ENCODE peak calls at places on chromosome 2, in six cellular contexts. One of them, this sample, is unnamed.

GRCh38 chr2:96267159-96267971 is 1.3 kb downstream of the CIAO1 start:
- DNase-seq in kidney epithelial cell: no peak
- DNase-seq in fibroblast of the aortic adventitia: peak
- DNase-seq in B cell: no peak
- DNase-seq in mammary epithelial cell: peak
- DNase-seq in fibroblast of villous mesenchyme: no peak
- DNase-seq in this sample: peak

GRCh38 chr2:69163556-69163955 is 150.6 kb downstream of the ANTXR1 start:
- DNase-seq in kidney epithelial cell: no peak
- DNase-seq in fibroblast of the aortic adventitia: no peak
- DNase-seq in B cell: no peak
- DNase-seq in mammary epithelial cell: no peak
- DNase-seq in fibroblast of villous mesenchyme: no peak
- DNase-seq in this sample: no peak

GRCh38 chr2:239297142-239298125 is 103.4 kb downstream of the HDAC4 start:
- DNase-seq in kidney epithelial cell: no peak
- DNase-seq in fibroblast of the aortic adventitia: no peak
- DNase-seq in B cell: no peak
- DNase-seq in mammary epithelial cell: no peak
- DNase-seq in fibroblast of villous mesenchyme: no peak
- DNase-seq in this sample: no peak

GRCh38 chr2:159063677-159064076 is 95.2 kb downstream of the TANC1 start:
- DNase-seq in kidney epithelial cell: no peak
- DNase-seq in fibroblast of the aortic adventitia: no peak
- DNase-seq in B cell: no peak
- DNase-seq in mammary epithelial cell: no peak
- DNase-seq in fibroblast of villous mesenchyme: no peak
- DNase-seq in this sample: no peak

GRCh38 chr2:193523662-193524061 is 1328.9 kb upstream of the TMEFF2 start:
- DNase-seq in kidney epithelial cell: no peak
- DNase-seq in fibroblast of the aortic adventitia: no peak
- DNase-seq in B cell: no peak
- DNase-seq in mammary epithelial cell: no peak
- DNase-seq in fibroblast of villous mesenchyme: no peak
- DNase-seq in this sample: no peak

GRCh38 chr2:44044281-44044720 is 48.5 kb upstream of the LRPPRC start:
- DNase-seq in kidney epithelial cell: peak
- DNase-seq in fibroblast of the aortic adventitia: peak
- DNase-seq in B cell: peak
- DNase-seq in mammary epithelial cell: peak
- DNase-seq in fibroblast of villous mesenchyme: peak
- DNase-seq in this sample: peak

GRCh38 chr2:238742066-238742465 is 105.8 kb upstream of the TWIST2 start:
- DNase-seq in kidney epithelial cell: no peak
- DNase-seq in fibroblast of the aortic adventitia: peak
- DNase-seq in B cell: no peak
- DNase-seq in mammary epithelial cell: no peak
- DNase-seq in fibroblast of villous mesenchyme: peak
- DNase-seq in this sample: no peak

GRCh38 chr2:42903821-42904575 is 111.6 kb upstream of the HAAO start:
- DNase-seq in kidney epithelial cell: no peak
- DNase-seq in fibroblast of the aortic adventitia: no peak
- DNase-seq in B cell: no peak
- DNase-seq in mammary epithelial cell: no peak
- DNase-seq in fibroblast of villous mesenchyme: no peak
- DNase-seq in this sample: no peak

GRCh38 chr2:202113571-202114142 is 40.6 kb downstream of the KIAA2012 start:
- DNase-seq in kidney epithelial cell: no peak
- DNase-seq in fibroblast of the aortic adventitia: no peak
- DNase-seq in B cell: no peak
- DNase-seq in mammary epithelial cell: peak
- DNase-seq in fibroblast of villous mesenchyme: peak
- DNase-seq in this sample: no peak

GRCh38 chr2:173652311-173652710 is 297.6 kb downstream of the CDCA7 start:
- DNase-seq in kidney epithelial cell: peak
- DNase-seq in fibroblast of the aortic adventitia: peak
- DNase-seq in B cell: no peak
- DNase-seq in mammary epithelial cell: peak
- DNase-seq in fibroblast of villous mesenchyme: peak
- DNase-seq in this sample: no peak

GRCh38 chr2:61855178-61855523 is 1.3 kb upstream of the FAM161A start:
- DNase-seq in kidney epithelial cell: no peak
- DNase-seq in fibroblast of the aortic adventitia: no peak
- DNase-seq in B cell: no peak
- DNase-seq in mammary epithelial cell: peak
- DNase-seq in fibroblast of villous mesenchyme: peak
- DNase-seq in this sample: peak

GRCh38 chr2:168773719-168774521 is 28.5 kb upstream of the NOSTRIN start:
- DNase-seq in kidney epithelial cell: no peak
- DNase-seq in fibroblast of the aortic adventitia: peak
- DNase-seq in B cell: no peak
- DNase-seq in mammary epithelial cell: peak
- DNase-seq in fibroblast of villous mesenchyme: peak
- DNase-seq in this sample: peak

GRCh38 chr2:69386376-69386775 is 651 bp downstream of the GFPT1 start:
- DNase-seq in kidney epithelial cell: no peak
- DNase-seq in fibroblast of the aortic adventitia: no peak
- DNase-seq in B cell: no peak
- DNase-seq in mammary epithelial cell: no peak
- DNase-seq in fibroblast of villous mesenchyme: peak
- DNase-seq in this sample: no peak

GRCh38 chr2:228180126-228181097 is 1.1 kb downstream of the SPHKAP start:
- DNase-seq in kidney epithelial cell: no peak
- DNase-seq in fibroblast of the aortic adventitia: no peak
- DNase-seq in B cell: no peak
- DNase-seq in mammary epithelial cell: no peak
- DNase-seq in fibroblast of villous mesenchyme: no peak
- DNase-seq in this sample: peak

GRCh38 chr2:229342376-229342775 is 71.3 kb upstream of the PID1 start:
- DNase-seq in kidney epithelial cell: no peak
- DNase-seq in fibroblast of the aortic adventitia: peak
- DNase-seq in B cell: no peak
- DNase-seq in mammary epithelial cell: peak
- DNase-seq in fibroblast of villous mesenchyme: peak
- DNase-seq in this sample: peak

GRCh38 chr2:27689424-27689823 is 25.7 kb downstream of the SLC4A1AP start:
- DNase-seq in kidney epithelial cell: no peak
- DNase-seq in fibroblast of the aortic adventitia: no peak
- DNase-seq in B cell: no peak
- DNase-seq in mammary epithelial cell: peak
- DNase-seq in fibroblast of villous mesenchyme: no peak
- DNase-seq in this sample: no peak

GRCh38 chr2:56231361-56231760 is 47.6 kb downstream of the CCDC85A start:
- DNase-seq in kidney epithelial cell: no peak
- DNase-seq in fibroblast of the aortic adventitia: no peak
- DNase-seq in B cell: no peak
- DNase-seq in mammary epithelial cell: no peak
- DNase-seq in fibroblast of villous mesenchyme: no peak
- DNase-seq in this sample: no peak

GRCh38 chr2:10316860-10317259 is 14.2 kb downstream of the HPCAL1 start:
- DNase-seq in kidney epithelial cell: no peak
- DNase-seq in fibroblast of the aortic adventitia: no peak
- DNase-seq in B cell: no peak
- DNase-seq in mammary epithelial cell: no peak
- DNase-seq in fibroblast of villous mesenchyme: no peak
- DNase-seq in this sample: no peak

GRCh38 chr2:101026253-101026701 is 24.2 kb downstream of the RPL31 start:
- DNase-seq in kidney epithelial cell: no peak
- DNase-seq in fibroblast of the aortic adventitia: no peak
- DNase-seq in B cell: no peak
- DNase-seq in mammary epithelial cell: no peak
- DNase-seq in fibroblast of villous mesenchyme: no peak
- DNase-seq in this sample: no peak

GRCh38 chr2:129575880-129576279 is 403.6 kb upstream of the RAB6C start:
- DNase-seq in kidney epithelial cell: no peak
- DNase-seq in fibroblast of the aortic adventitia: no peak
- DNase-seq in B cell: no peak
- DNase-seq in mammary epithelial cell: no peak
- DNase-seq in fibroblast of villous mesenchyme: no peak
- DNase-seq in this sample: no peak

GRCh38 chr2:41410011-41410410 is 637.8 kb upstream of the PKDCC start:
- DNase-seq in kidney epithelial cell: no peak
- DNase-seq in fibroblast of the aortic adventitia: no peak
- DNase-seq in B cell: no peak
- DNase-seq in mammary epithelial cell: no peak
- DNase-seq in fibroblast of villous mesenchyme: no peak
- DNase-seq in this sample: no peak

GRCh38 chr2:201779996-201780673 is 598 bp downstream of the ALS2 start:
- DNase-seq in kidney epithelial cell: no peak
- DNase-seq in fibroblast of the aortic adventitia: peak
- DNase-seq in B cell: no peak
- DNase-seq in mammary epithelial cell: no peak
- DNase-seq in fibroblast of villous mesenchyme: peak
- DNase-seq in this sample: no peak

GRCh38 chr2:120887844-120888243 is 152.2 kb downstream of the GLI2 start:
- DNase-seq in kidney epithelial cell: no peak
- DNase-seq in fibroblast of the aortic adventitia: no peak
- DNase-seq in B cell: no peak
- DNase-seq in mammary epithelial cell: no peak
- DNase-seq in fibroblast of villous mesenchyme: no peak
- DNase-seq in this sample: no peak

GRCh38 chr2:108533832-108534576 is at the start of gene LIMS1:
- DNase-seq in kidney epithelial cell: peak
- DNase-seq in fibroblast of the aortic adventitia: peak
- DNase-seq in B cell: peak
- DNase-seq in mammary epithelial cell: peak
- DNase-seq in fibroblast of villous mesenchyme: peak
- DNase-seq in this sample: peak

GRCh38 chr2:7015007-7015950 is 98.1 kb downstream of the RNF144A start:
- DNase-seq in kidney epithelial cell: no peak
- DNase-seq in fibroblast of the aortic adventitia: no peak
- DNase-seq in B cell: no peak
- DNase-seq in mammary epithelial cell: no peak
- DNase-seq in fibroblast of villous mesenchyme: no peak
- DNase-seq in this sample: no peak

GRCh38 chr2:59959944-59960343 is 593.5 kb downstream of the BCL11A start:
- DNase-seq in kidney epithelial cell: no peak
- DNase-seq in fibroblast of the aortic adventitia: no peak
- DNase-seq in B cell: no peak
- DNase-seq in mammary epithelial cell: no peak
- DNase-seq in fibroblast of villous mesenchyme: no peak
- DNase-seq in this sample: no peak

GRCh38 chr2:108922141-108922915 is 66.7 kb downstream of the EDAR start:
- DNase-seq in kidney epithelial cell: no peak
- DNase-seq in fibroblast of the aortic adventitia: peak
- DNase-seq in B cell: no peak
- DNase-seq in mammary epithelial cell: peak
- DNase-seq in fibroblast of villous mesenchyme: no peak
- DNase-seq in this sample: no peak

GRCh38 chr2:123916512-123916911 is 108.6 kb upstream of the CNTNAP5 start:
- DNase-seq in kidney epithelial cell: no peak
- DNase-seq in fibroblast of the aortic adventitia: no peak
- DNase-seq in B cell: no peak
- DNase-seq in mammary epithelial cell: no peak
- DNase-seq in fibroblast of villous mesenchyme: peak
- DNase-seq in this sample: no peak

GRCh38 chr2:236840215-236840614 is 245.5 kb upstream of the COPS8 start:
- DNase-seq in kidney epithelial cell: no peak
- DNase-seq in fibroblast of the aortic adventitia: no peak
- DNase-seq in B cell: no peak
- DNase-seq in mammary epithelial cell: peak
- DNase-seq in fibroblast of villous mesenchyme: no peak
- DNase-seq in this sample: no peak

GRCh38 chr2:46434851-46435273 is 44.5 kb upstream of the TMEM247 start:
- DNase-seq in kidney epithelial cell: no peak
- DNase-seq in fibroblast of the aortic adventitia: peak
- DNase-seq in B cell: no peak
- DNase-seq in mammary epithelial cell: peak
- DNase-seq in fibroblast of villous mesenchyme: peak
- DNase-seq in this sample: no peak

GRCh38 chr2:2743164-2743571 is 412.1 kb upstream of the MYT1L start:
- DNase-seq in kidney epithelial cell: peak
- DNase-seq in fibroblast of the aortic adventitia: peak
- DNase-seq in B cell: no peak
- DNase-seq in mammary epithelial cell: peak
- DNase-seq in fibroblast of villous mesenchyme: no peak
- DNase-seq in this sample: no peak

GRCh38 chr2:26784570-26785234 is 1.2 kb upstream of the CENPA start:
- DNase-seq in kidney epithelial cell: no peak
- DNase-seq in fibroblast of the aortic adventitia: no peak
- DNase-seq in B cell: no peak
- DNase-seq in mammary epithelial cell: no peak
- DNase-seq in fibroblast of villous mesenchyme: no peak
- DNase-seq in this sample: no peak

GRCh38 chr2:73177645-73178255 is 24.6 kb upstream of the NOTO start:
- DNase-seq in kidney epithelial cell: no peak
- DNase-seq in fibroblast of the aortic adventitia: no peak
- DNase-seq in B cell: peak
- DNase-seq in mammary epithelial cell: no peak
- DNase-seq in fibroblast of villous mesenchyme: no peak
- DNase-seq in this sample: no peak

DNA sequence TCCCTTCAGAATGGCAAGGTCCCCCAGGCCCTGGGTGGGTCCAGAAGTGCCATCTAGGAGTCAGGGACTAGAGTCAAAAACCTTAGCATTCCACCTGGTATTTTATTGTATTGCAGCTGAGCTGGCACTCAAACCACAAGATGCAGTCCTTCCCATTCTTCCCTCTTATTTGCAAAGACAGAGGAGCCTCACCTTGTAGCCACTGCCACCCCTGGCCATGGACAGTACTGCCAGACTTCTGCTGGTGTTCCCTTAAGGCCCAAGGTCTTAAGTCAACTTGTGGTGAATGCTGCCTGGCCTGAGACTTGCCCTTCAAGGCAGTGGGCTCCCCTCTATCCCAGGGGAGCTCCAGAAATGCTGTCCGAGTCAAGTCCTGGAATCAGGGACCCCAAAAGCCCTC is 6.9 kb downstream of the UGT1A10 start:
- DNase-seq in kidney epithelial cell: no peak
- DNase-seq in fibroblast of the aortic adventitia: peak
- DNase-seq in B cell: no peak
- DNase-seq in mammary epithelial cell: peak
- DNase-seq in fibroblast of villous mesenchyme: peak
- DNase-seq in this sample: no peak
- TF ChIP-seq CTCF in kidney epithelial cell: no peak
- TF ChIP-seq CTCF in fibroblast of the aortic adventitia: peak
- TF ChIP-seq CTCF in B cell: no peak
- TF ChIP-seq CTCF in mammary epithelial cell: peak
- TF ChIP-seq CTCF in fibroblast of villous mesenchyme: peak
- TF ChIP-seq CTCF in this sample: no peak

GRCh38 chr2:158006961-158007664 is 94.6 kb upstream of the UPP2 start:
- DNase-seq in kidney epithelial cell: no peak
- DNase-seq in fibroblast of the aortic adventitia: no peak
- DNase-seq in B cell: no peak
- DNase-seq in mammary epithelial cell: no peak
- DNase-seq in fibroblast of villous mesenchyme: no peak
- DNase-seq in this sample: no peak
- TF ChIP-seq CTCF in kidney epithelial cell: no peak
- TF ChIP-seq CTCF in fibroblast of the aortic adventitia: no peak
- TF ChIP-seq CTCF in B cell: no peak
- TF ChIP-seq CTCF in mammary epithelial cell: no peak
- TF ChIP-seq CTCF in fibroblast of villous mesenchyme: no peak
- TF ChIP-seq CTCF in this sample: no peak

GRCh38 chr2:33681333-33681732 is 82.2 kb upstream of the FAM98A start:
- DNase-seq in kidney epithelial cell: no peak
- DNase-seq in fibroblast of the aortic adventitia: peak
- DNase-seq in B cell: no peak
- DNase-seq in mammary epithelial cell: no peak
- DNase-seq in fibroblast of villous mesenchyme: no peak
- DNase-seq in this sample: no peak
- TF ChIP-seq CTCF in kidney epithelial cell: no peak
- TF ChIP-seq CTCF in fibroblast of the aortic adventitia: no peak
- TF ChIP-seq CTCF in B cell: no peak
- TF ChIP-seq CTCF in mammary epithelial cell: peak
- TF ChIP-seq CTCF in fibroblast of villous mesenchyme: no peak
- TF ChIP-seq CTCF in this sample: peak

GRCh38 chr2:117411983-117412382 is 402.5 kb upstream of the DDX18 start:
- DNase-seq in kidney epithelial cell: no peak
- DNase-seq in fibroblast of the aortic adventitia: no peak
- DNase-seq in B cell: no peak
- DNase-seq in mammary epithelial cell: no peak
- DNase-seq in fibroblast of villous mesenchyme: no peak
- DNase-seq in this sample: no peak
- TF ChIP-seq CTCF in kidney epithelial cell: no peak
- TF ChIP-seq CTCF in fibroblast of the aortic adventitia: no peak
- TF ChIP-seq CTCF in B cell: no peak
- TF ChIP-seq CTCF in mammary epithelial cell: no peak
- TF ChIP-seq CTCF in fibroblast of villous mesenchyme: no peak
- TF ChIP-seq CTCF in this sample: no peak